ENCODE peak calls at places on chromosomes 12 and 14, in ten cellular contexts. One of them, this sample, is unnamed.

GRCh38 chr14:26204954-26205479 is 392.8 kb downstream of the NOVA1 start:
- DNase-seq in astrocyte of the spinal cord: peak
- DNase-seq in PC-9: no peak
- DNase-seq in colonic mucosa: peak
- DNase-seq in HFFc6: no peak
- DNase-seq in H9: peak
- DNase-seq in right atrium auricular region: no peak
- DNase-seq in progenitor cell of endocrine pancreas: peak
- DNase-seq in neural progenitor cell: peak
- DNase-seq in HL-60: no peak
- DNase-seq in this sample: peak

GRCh38 chr12:120089796-120090195 is 26.8 kb downstream of the RAB35 start:
- DNase-seq in PC-9: no peak
- DNase-seq in HFFc6: no peak
- DNase-seq in right atrium auricular region: no peak
- DNase-seq in colonic mucosa: no peak
- DNase-seq in progenitor cell of endocrine pancreas: no peak
- DNase-seq in astrocyte of the spinal cord: no peak
- DNase-seq in H9: no peak
- DNase-seq in HL-60: no peak
- DNase-seq in neural progenitor cell: no peak
- DNase-seq in this sample: peak

GRCh38 chr12:2244013-2244861 is 191.4 kb downstream of the CACNA1C start:
- DNase-seq in HFFc6: peak
- DNase-seq in H9: peak
- DNase-seq in neural progenitor cell: peak
- DNase-seq in colonic mucosa: no peak
- DNase-seq in PC-9: no peak
- DNase-seq in right atrium auricular region: no peak
- DNase-seq in astrocyte of the spinal cord: peak
- DNase-seq in HL-60: no peak
- DNase-seq in progenitor cell of endocrine pancreas: peak
- DNase-seq in this sample: no peak

GRCh38 chr12:113359133-113359938 is 949 bp downstream of the PLBD2 start:
- DNase-seq in H9: no peak
- DNase-seq in PC-9: no peak
- DNase-seq in right atrium auricular region: peak
- DNase-seq in astrocyte of the spinal cord: no peak
- DNase-seq in colonic mucosa: peak
- DNase-seq in HL-60: no peak
- DNase-seq in neural progenitor cell: no peak
- DNase-seq in HFFc6: peak
- DNase-seq in progenitor cell of endocrine pancreas: no peak
- DNase-seq in this sample: peak

GRCh38 chr12:53955036-53955775 is 503 bp downstream of the HOXC12 start:
- DNase-seq in HFFc6: no peak
- DNase-seq in astrocyte of the spinal cord: no peak
- DNase-seq in colonic mucosa: no peak
- DNase-seq in HL-60: no peak
- DNase-seq in right atrium auricular region: no peak
- DNase-seq in H9: no peak
- DNase-seq in neural progenitor cell: peak
- DNase-seq in PC-9: no peak
- DNase-seq in progenitor cell of endocrine pancreas: no peak
- DNase-seq in this sample: no peak

GRCh38 chr12:114747156-114747555 is 63.2 kb upstream of the TBX3 start:
- DNase-seq in right atrium auricular region: no peak
- DNase-seq in H9: no peak
- DNase-seq in PC-9: no peak
- DNase-seq in colonic mucosa: no peak
- DNase-seq in neural progenitor cell: no peak
- DNase-seq in HL-60: no peak
- DNase-seq in HFFc6: no peak
- DNase-seq in astrocyte of the spinal cord: no peak
- DNase-seq in progenitor cell of endocrine pancreas: no peak
- DNase-seq in this sample: no peak

GRCh38 chr14:31096255-31096654 is 70.1 kb upstream of the STRN3 start:
- DNase-seq in HL-60: no peak
- DNase-seq in progenitor cell of endocrine pancreas: no peak
- DNase-seq in PC-9: no peak
- DNase-seq in colonic mucosa: no peak
- DNase-seq in HFFc6: peak
- DNase-seq in neural progenitor cell: no peak
- DNase-seq in H9: no peak
- DNase-seq in astrocyte of the spinal cord: no peak
- DNase-seq in right atrium auricular region: no peak
- DNase-seq in this sample: no peak

GRCh38 chr14:57486767-57487379 is 6.8 kb downstream of the CCDC198 start:
- DNase-seq in astrocyte of the spinal cord: peak
- DNase-seq in right atrium auricular region: no peak
- DNase-seq in HL-60: no peak
- DNase-seq in colonic mucosa: no peak
- DNase-seq in neural progenitor cell: peak
- DNase-seq in HFFc6: peak
- DNase-seq in H9: no peak
- DNase-seq in progenitor cell of endocrine pancreas: no peak
- DNase-seq in PC-9: no peak
- DNase-seq in this sample: no peak

GRCh38 chr12:102971227-102971626 is 13.8 kb downstream of the ASCL1 start:
- DNase-seq in colonic mucosa: no peak
- DNase-seq in HFFc6: no peak
- DNase-seq in H9: no peak
- DNase-seq in progenitor cell of endocrine pancreas: no peak
- DNase-seq in astrocyte of the spinal cord: no peak
- DNase-seq in right atrium auricular region: no peak
- DNase-seq in PC-9: no peak
- DNase-seq in HL-60: no peak
- DNase-seq in neural progenitor cell: no peak
- DNase-seq in this sample: no peak

GRCh38 chr14:93987376-93987775 is 9.7 kb upstream of the CCDC197 start:
- DNase-seq in right atrium auricular region: no peak
- DNase-seq in PC-9: no peak
- DNase-seq in HFFc6: no peak
- DNase-seq in H9: no peak
- DNase-seq in astrocyte of the spinal cord: no peak
- DNase-seq in colonic mucosa: no peak
- DNase-seq in progenitor cell of endocrine pancreas: no peak
- DNase-seq in HL-60: no peak
- DNase-seq in neural progenitor cell: no peak
- DNase-seq in this sample: no peak

DNA sequence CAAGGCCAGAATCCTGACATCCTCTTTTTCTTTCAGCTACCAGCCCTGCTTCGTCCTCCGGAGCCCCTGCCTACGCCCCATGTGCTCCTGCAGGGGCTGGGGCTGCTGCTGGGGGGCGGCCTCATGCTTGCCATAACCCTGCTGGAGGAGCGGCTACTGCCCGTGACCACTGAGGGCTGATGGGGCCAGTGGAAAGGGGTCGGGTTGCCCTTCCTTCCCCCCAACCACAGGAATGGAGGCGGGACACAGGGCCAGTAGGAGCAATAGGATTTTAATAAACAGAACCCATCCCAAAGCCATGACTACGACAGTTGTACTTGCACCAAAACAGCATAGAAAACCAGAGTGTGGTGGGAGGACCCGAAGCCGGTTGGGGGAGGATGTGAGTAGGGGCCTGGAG is 7.7 kb downstream of the SLC39A5 start:
- DNase-seq in HFFc6: no peak
- DNase-seq in H9: no peak
- DNase-seq in astrocyte of the spinal cord: no peak
- DNase-seq in neural progenitor cell: no peak
- DNase-seq in HL-60: no peak
- DNase-seq in progenitor cell of endocrine pancreas: no peak
- DNase-seq in colonic mucosa: no peak
- DNase-seq in PC-9: no peak
- DNase-seq in right atrium auricular region: no peak
- DNase-seq in this sample: no peak
- TF ChIP-seq CTCF in HFFc6: no peak
- TF ChIP-seq CTCF in H9: no peak
- TF ChIP-seq CTCF in astrocyte of the spinal cord: no peak
- TF ChIP-seq CTCF in neural progenitor cell: no peak
- TF ChIP-seq CTCF in HL-60: no peak
- TF ChIP-seq CTCF in progenitor cell of endocrine pancreas: no peak
- TF ChIP-seq CTCF in colonic mucosa: no peak
- TF ChIP-seq CTCF in PC-9: no peak
- TF ChIP-seq CTCF in right atrium auricular region: no peak
- TF ChIP-seq CTCF in this sample: no peak

GRCh38 chr12:20643822-20644221 is 51.3 kb upstream of the SLCO1C1 start:
- DNase-seq in HFFc6: no peak
- DNase-seq in right atrium auricular region: no peak
- DNase-seq in colonic mucosa: no peak
- DNase-seq in astrocyte of the spinal cord: no peak
- DNase-seq in PC-9: no peak
- DNase-seq in H9: no peak
- DNase-seq in neural progenitor cell: no peak
- DNase-seq in progenitor cell of endocrine pancreas: no peak
- DNase-seq in HL-60: no peak
- DNase-seq in this sample: no peak

GRCh38 chr12:20641127-20641526 is 54.0 kb upstream of the SLCO1C1 start:
- DNase-seq in colonic mucosa: no peak
- DNase-seq in HFFc6: no peak
- DNase-seq in progenitor cell of endocrine pancreas: no peak
- DNase-seq in H9: no peak
- DNase-seq in astrocyte of the spinal cord: no peak
- DNase-seq in HL-60: no peak
- DNase-seq in neural progenitor cell: no peak
- DNase-seq in PC-9: no peak
- DNase-seq in right atrium auricular region: no peak
- DNase-seq in this sample: no peak

GRCh38 chr12:20646239-20646827 is 48.8 kb upstream of the SLCO1C1 start:
- DNase-seq in H9: no peak
- DNase-seq in neural progenitor cell: peak
- DNase-seq in HFFc6: peak
- DNase-seq in astrocyte of the spinal cord: peak
- DNase-seq in PC-9: no peak
- DNase-seq in progenitor cell of endocrine pancreas: no peak
- DNase-seq in HL-60: no peak
- DNase-seq in right atrium auricular region: no peak
- DNase-seq in colonic mucosa: no peak
- DNase-seq in this sample: no peak
- TF ChIP-seq CTCF in H9: peak
- TF ChIP-seq CTCF in neural progenitor cell: peak
- TF ChIP-seq CTCF in HFFc6: peak
- TF ChIP-seq CTCF in astrocyte of the spinal cord: peak
- TF ChIP-seq CTCF in PC-9: peak
- TF ChIP-seq CTCF in progenitor cell of endocrine pancreas: peak
- TF ChIP-seq CTCF in HL-60: no peak
- TF ChIP-seq CTCF in right atrium auricular region: peak
- TF ChIP-seq CTCF in colonic mucosa: peak
- TF ChIP-seq CTCF in this sample: no peak

GRCh38 chr14:35533357-35534129 is 421 bp upstream of the INSM2 start:
- DNase-seq in progenitor cell of endocrine pancreas: peak
- DNase-seq in PC-9: peak
- DNase-seq in right atrium auricular region: no peak
- DNase-seq in H9: peak
- DNase-seq in colonic mucosa: peak
- DNase-seq in HL-60: no peak
- DNase-seq in HFFc6: peak
- DNase-seq in neural progenitor cell: peak
- DNase-seq in astrocyte of the spinal cord: peak
- DNase-seq in this sample: peak
- TF ChIP-seq CTCF in progenitor cell of endocrine pancreas: no peak
- TF ChIP-seq CTCF in PC-9: no peak
- TF ChIP-seq CTCF in right atrium auricular region: no peak
- TF ChIP-seq CTCF in H9: no peak
- TF ChIP-seq CTCF in colonic mucosa: no peak
- TF ChIP-seq CTCF in HL-60: no peak
- TF ChIP-seq CTCF in HFFc6: no peak
- TF ChIP-seq CTCF in neural progenitor cell: no peak
- TF ChIP-seq CTCF in astrocyte of the spinal cord: no peak
- TF ChIP-seq CTCF in this sample: no peak

GRCh38 chr12:58933068-58933681 is 12.9 kb upstream of the LRIG3 start:
- DNase-seq in HL-60: no peak
- DNase-seq in right atrium auricular region: no peak
- DNase-seq in PC-9: no peak
- DNase-seq in neural progenitor cell: no peak
- DNase-seq in colonic mucosa: no peak
- DNase-seq in progenitor cell of endocrine pancreas: no peak
- DNase-seq in astrocyte of the spinal cord: peak
- DNase-seq in H9: no peak
- DNase-seq in HFFc6: no peak
- DNase-seq in this sample: no peak

GRCh38 chr12:58934528-58934927 is 14.2 kb upstream of the LRIG3 start:
- DNase-seq in colonic mucosa: no peak
- DNase-seq in progenitor cell of endocrine pancreas: no peak
- DNase-seq in astrocyte of the spinal cord: no peak
- DNase-seq in HFFc6: no peak
- DNase-seq in right atrium auricular region: no peak
- DNase-seq in neural progenitor cell: no peak
- DNase-seq in PC-9: no peak
- DNase-seq in H9: no peak
- DNase-seq in HL-60: no peak
- DNase-seq in this sample: no peak

GRCh38 chr12:58927112-58927511 is 6.8 kb upstream of the LRIG3 start:
- DNase-seq in colonic mucosa: no peak
- DNase-seq in progenitor cell of endocrine pancreas: no peak
- DNase-seq in neural progenitor cell: no peak
- DNase-seq in HFFc6: no peak
- DNase-seq in right atrium auricular region: no peak
- DNase-seq in astrocyte of the spinal cord: no peak
- DNase-seq in PC-9: no peak
- DNase-seq in H9: no peak
- DNase-seq in HL-60: no peak
- DNase-seq in this sample: no peak

GRCh38 chr12:58931518-58931917 is 11.2 kb upstream of the LRIG3 start:
- DNase-seq in neural progenitor cell: no peak
- DNase-seq in colonic mucosa: no peak
- DNase-seq in H9: no peak
- DNase-seq in PC-9: no peak
- DNase-seq in progenitor cell of endocrine pancreas: no peak
- DNase-seq in right atrium auricular region: no peak
- DNase-seq in astrocyte of the spinal cord: no peak
- DNase-seq in HL-60: no peak
- DNase-seq in HFFc6: no peak
- DNase-seq in this sample: no peak

DNA sequence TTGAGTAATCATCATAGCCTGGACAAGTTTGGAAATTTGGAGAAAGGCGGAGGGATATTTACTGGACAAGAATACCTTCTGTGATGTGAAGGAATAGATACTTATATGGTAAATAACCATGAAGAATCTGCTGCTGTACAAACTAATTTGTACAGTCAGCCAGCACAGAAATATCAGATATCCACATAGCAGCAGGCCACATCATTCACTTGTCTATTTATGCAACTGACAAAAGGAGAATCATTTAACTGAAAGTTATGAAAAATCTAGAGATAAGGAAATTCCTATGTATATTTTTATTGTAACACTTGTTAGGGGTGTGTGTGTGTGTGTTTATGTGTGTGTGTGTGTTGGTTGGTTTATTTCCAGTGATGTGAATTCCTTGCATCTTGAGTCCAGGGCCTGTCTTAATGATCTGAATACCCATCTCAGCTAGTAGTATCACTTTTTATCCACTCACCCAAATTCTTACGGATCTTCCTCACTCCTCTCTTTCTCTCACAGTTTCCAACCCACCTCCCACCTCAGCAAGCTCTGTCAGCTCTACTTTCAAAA is 10.5 kb upstream of the LRIG3 start:
- DNase-seq in HL-60: no peak
- DNase-seq in right atrium auricular region: no peak
- DNase-seq in HFFc6: no peak
- DNase-seq in H9: no peak
- DNase-seq in colonic mucosa: no peak
- DNase-seq in progenitor cell of endocrine pancreas: no peak
- DNase-seq in astrocyte of the spinal cord: no peak
- DNase-seq in neural progenitor cell: no peak
- DNase-seq in PC-9: no peak
- DNase-seq in this sample: no peak
- TF ChIP-seq CTCF in HL-60: no peak
- TF ChIP-seq CTCF in right atrium auricular region: no peak
- TF ChIP-seq CTCF in HFFc6: no peak
- TF ChIP-seq CTCF in H9: no peak
- TF ChIP-seq CTCF in colonic mucosa: no peak
- TF ChIP-seq CTCF in progenitor cell of endocrine pancreas: no peak
- TF ChIP-seq CTCF in astrocyte of the spinal cord: no peak
- TF ChIP-seq CTCF in neural progenitor cell: no peak
- TF ChIP-seq CTCF in PC-9: no peak
- TF ChIP-seq CTCF in this sample: no peak